ENCODE peak calls at places on chromosome 14, in ten cellular contexts. I, F, H, M, B, Y, K, A, O and D are unnamed samples.

GRCh38 chr14:106039400-106039799 is 513.0 kb downstream of the TMEM121 start:
- DNase-seq in O (no peak), Y (no peak), B (peak), A (no peak), M (peak), K (no peak), I (no peak), H (no peak), F (no peak), D (no peak)

GRCh38 chr14:59425322-59425945 is 39.7 kb downstream of the GPR135 start:
- DNase-seq in Y (no peak), F (no peak), B (no peak), O (peak), I (no peak), K (no peak), H (no peak), A (peak), M (no peak), D (no peak)

GRCh38 chr14:63857467-63858030 is 4.7 kb downstream of the SYNE2 start:
- DNase-seq in I (no peak), A (no peak), F (no peak), O (no peak), B (no peak), Y (no peak), H (no peak), K (no peak), M (no peak), D (no peak)

GRCh38 chr14:94048676-94049624 is 22.8 kb downstream of the OTUB2 start:
- DNase-seq in A (peak), Y (no peak), I (no peak), K (no peak), O (no peak), F (no peak), H (no peak), B (no peak), M (no peak), D (no peak)

GRCh38 chr14:101374373-101375338 is 186.6 kb upstream of the DIO3 start:
- DNase-seq in F (no peak), O (no peak), Y (no peak), K (no peak), I (no peak), A (no peak), H (no peak), M (no peak), B (no peak), D (no peak)

GRCh38 chr14:103002578-103003350 is 54.6 kb downstream of the CDC42BPB start:
- DNase-seq in O (no peak), A (no peak), M (peak), F (no peak), I (no peak), K (no peak), Y (no peak), B (no peak), H (no peak), D (no peak)

GRCh38 chr14:79659995-79660975 is 551.0 kb downstream of the DIO2 start:
- DNase-seq in Y (no peak), M (no peak), B (no peak), K (no peak), H (no peak), F (peak), O (no peak), A (no peak), I (no peak), D (no peak)

GRCh38 chr14:94795372-94795771 is 25.5 kb upstream of the GSC start:
- DNase-seq in F (no peak), Y (no peak), I (no peak), M (no peak), B (no peak), A (no peak), H (peak), O (no peak), K (no peak), D (no peak)

GRCh38 chr14:66530526-66530925 is 22.6 kb downstream of the GPHN start:
- DNase-seq in B (peak), F (no peak), M (no peak), Y (no peak), O (no peak), H (no peak), A (no peak), K (no peak), I (no peak), D (no peak)

GRCh38 chr14:104355101-104355691 is 216.8 kb downstream of the KIF26A start:
- DNase-seq in A (peak), Y (no peak), O (no peak), M (peak), B (no peak), H (no peak), K (no peak), I (no peak), F (no peak), D (no peak)

GRCh38 chr14:100449225-100449987 is 126.3 kb downstream of the SLC25A47 start:
- DNase-seq in I (no peak), A (peak), Y (no peak), B (no peak), K (no peak), M (no peak), O (no peak), F (no peak), H (no peak), D (no peak)

GRCh38 chr14:70257526-70257925 is 68.8 kb upstream of the SLC8A3 start:
- DNase-seq in A (peak), K (no peak), I (no peak), B (peak), F (no peak), H (peak), M (peak), Y (no peak), O (no peak), D (no peak)

GRCh38 chr14:75495399-75495798 is 26.9 kb upstream of the BATF start:
- DNase-seq in K (no peak), A (no peak), O (no peak), I (no peak), B (no peak), Y (no peak), H (no peak), F (no peak), M (no peak), D (no peak)

GRCh38 chr14:79018846-79019245 is 848.7 kb downstream of the NRXN3 start:
- DNase-seq in A (no peak), H (peak), Y (peak), B (no peak), O (peak), I (no peak), F (no peak), K (no peak), M (no peak), D (no peak)

GRCh38 chr14:90301580-90302181 is 30.1 kb downstream of the NRDE2 start:
- DNase-seq in M (no peak), I (no peak), A (no peak), B (no peak), Y (peak), H (peak), K (peak), O (peak), F (no peak), D (peak)

GRCh38 chr14:92937229-92937937 is 14.4 kb downstream of the CHGA start:
- DNase-seq in F (no peak), M (no peak), B (peak), H (no peak), O (no peak), Y (no peak), A (no peak), K (no peak), I (no peak), D (peak)

GRCh38 chr14:48805315-48805714 is 780.9 kb downstream of the RPS29 start:
- DNase-seq in Y (no peak), B (no peak), F (no peak), A (peak), O (no peak), I (no peak), H (no peak), K (no peak), M (no peak), D (no peak)

GRCh38 chr14:81164167-81164774 is 56.5 kb downstream of the GTF2A1 start:
- DNase-seq in A (peak), H (peak), K (peak), B (peak), F (peak), I (peak), M (peak), O (peak), Y (peak), D (peak)